ENCODE peak calls at places on chromosome 16, in four cellular contexts. One of them, this sample, is unnamed.

GRCh38 chr16:10728488-10728887 is 15.2 kb upstream of the NUBP1 start:
- DNase-seq in kidney epithelial cell: no peak
- DNase-seq in fibroblast of the aortic adventitia: no peak
- DNase-seq in CD4-positive, alpha-beta T cell: no peak
- DNase-seq in this sample: no peak

GRCh38 chr16:20904507-20905079 is 4.0 kb downstream of the LYRM1 start:
- DNase-seq in kidney epithelial cell: no peak
- DNase-seq in fibroblast of the aortic adventitia: peak
- DNase-seq in CD4-positive, alpha-beta T cell: no peak
- DNase-seq in this sample: no peak

GRCh38 chr16:68607443-68607842 is 37.7 kb upstream of the CDH3 start:
- DNase-seq in kidney epithelial cell: no peak
- DNase-seq in fibroblast of the aortic adventitia: no peak
- DNase-seq in CD4-positive, alpha-beta T cell: no peak
- DNase-seq in this sample: no peak

GRCh38 chr16:86609115-86609514 is 30.8 kb downstream of the FOXL1 start:
- DNase-seq in kidney epithelial cell: peak
- DNase-seq in fibroblast of the aortic adventitia: peak
- DNase-seq in CD4-positive, alpha-beta T cell: no peak
- DNase-seq in this sample: no peak

GRCh38 chr16:71461686-71462648 is at the start of gene ZNF23:
- DNase-seq in kidney epithelial cell: no peak
- DNase-seq in fibroblast of the aortic adventitia: peak
- DNase-seq in CD4-positive, alpha-beta T cell: peak
- DNase-seq in this sample: peak

GRCh38 chr16:66544358-66544757 is 5.6 kb downstream of the TK2 start:
- DNase-seq in kidney epithelial cell: no peak
- DNase-seq in fibroblast of the aortic adventitia: no peak
- DNase-seq in CD4-positive, alpha-beta T cell: no peak
- DNase-seq in this sample: no peak

GRCh38 chr16:56710181-56710737 is 19.7 kb upstream of the NUP93 start:
- DNase-seq in kidney epithelial cell: no peak
- DNase-seq in fibroblast of the aortic adventitia: no peak
- DNase-seq in CD4-positive, alpha-beta T cell: no peak
- DNase-seq in this sample: no peak

GRCh38 chr16:60127196-60127595 is 1393.1 kb upstream of the GOT2 start:
- DNase-seq in kidney epithelial cell: no peak
- DNase-seq in fibroblast of the aortic adventitia: no peak
- DNase-seq in CD4-positive, alpha-beta T cell: no peak
- DNase-seq in this sample: no peak

GRCh38 chr16:55274391-55274790 is 49.6 kb upstream of the IRX6 start:
- DNase-seq in kidney epithelial cell: no peak
- DNase-seq in fibroblast of the aortic adventitia: no peak
- DNase-seq in CD4-positive, alpha-beta T cell: no peak
- DNase-seq in this sample: no peak

GRCh38 chr16:75247249-75247648 is 4.2 kb downstream of the BCAR1 start:
- DNase-seq in kidney epithelial cell: no peak
- DNase-seq in fibroblast of the aortic adventitia: no peak
- DNase-seq in CD4-positive, alpha-beta T cell: no peak
- DNase-seq in this sample: no peak

GRCh38 chr16:22322021-22322471 is 24.8 kb downstream of the POLR3E start:
- DNase-seq in kidney epithelial cell: no peak
- DNase-seq in fibroblast of the aortic adventitia: no peak
- DNase-seq in CD4-positive, alpha-beta T cell: no peak
- DNase-seq in this sample: no peak

GRCh38 chr16:75806487-75806886 is 80.2 kb upstream of the CPHXL start:
- DNase-seq in kidney epithelial cell: no peak
- DNase-seq in fibroblast of the aortic adventitia: no peak
- DNase-seq in CD4-positive, alpha-beta T cell: no peak
- DNase-seq in this sample: no peak

GRCh38 chr16:23694707-23695373 is 16.2 kb downstream of the PLK1 start:
- DNase-seq in kidney epithelial cell: peak
- DNase-seq in fibroblast of the aortic adventitia: peak
- DNase-seq in CD4-positive, alpha-beta T cell: no peak
- DNase-seq in this sample: no peak

GRCh38 chr16:86519649-86520316 is 9.5 kb downstream of the FOXF1 start:
- DNase-seq in kidney epithelial cell: peak
- DNase-seq in fibroblast of the aortic adventitia: peak
- DNase-seq in CD4-positive, alpha-beta T cell: peak
- DNase-seq in this sample: peak

GRCh38 chr16:74480150-74481029 is 59.1 kb upstream of the CLEC18B start:
- DNase-seq in kidney epithelial cell: peak
- DNase-seq in fibroblast of the aortic adventitia: peak
- DNase-seq in CD4-positive, alpha-beta T cell: no peak
- DNase-seq in this sample: no peak

GRCh38 chr16:50303605-50304466 is 37.5 kb downstream of the ADCY7 start:
- DNase-seq in kidney epithelial cell: no peak
- DNase-seq in fibroblast of the aortic adventitia: no peak
- DNase-seq in CD4-positive, alpha-beta T cell: peak
- DNase-seq in this sample: no peak

GRCh38 chr16:48958681-48959080 is 323.0 kb downstream of the CBLN1 start:
- DNase-seq in kidney epithelial cell: no peak
- DNase-seq in fibroblast of the aortic adventitia: no peak
- DNase-seq in CD4-positive, alpha-beta T cell: no peak
- DNase-seq in this sample: no peak

GRCh38 chr16:87608400-87608985 is 6.2 kb downstream of the JPH3 start:
- DNase-seq in kidney epithelial cell: peak
- DNase-seq in fibroblast of the aortic adventitia: peak
- DNase-seq in CD4-positive, alpha-beta T cell: peak
- DNase-seq in this sample: peak

GRCh38 chr16:68434654-68435210 is 13.6 kb downstream of the SMPD3 start:
- DNase-seq in kidney epithelial cell: no peak
- DNase-seq in fibroblast of the aortic adventitia: no peak
- DNase-seq in CD4-positive, alpha-beta T cell: no peak
- DNase-seq in this sample: no peak

GRCh38 chr16:4494746-4495490 is 18.7 kb downstream of the HMOX2 start:
- DNase-seq in kidney epithelial cell: no peak
- DNase-seq in fibroblast of the aortic adventitia: peak
- DNase-seq in CD4-positive, alpha-beta T cell: no peak
- DNase-seq in this sample: no peak

GRCh38 chr16:88561485-88562369 is 8.5 kb upstream of the ZC3H18 start:
- DNase-seq in kidney epithelial cell: no peak
- DNase-seq in fibroblast of the aortic adventitia: peak
- DNase-seq in CD4-positive, alpha-beta T cell: peak
- DNase-seq in this sample: peak

GRCh38 chr16:88500255-88500661 is 47.2 kb downstream of the ZFPM1 start:
- DNase-seq in kidney epithelial cell: no peak
- DNase-seq in fibroblast of the aortic adventitia: no peak
- DNase-seq in CD4-positive, alpha-beta T cell: no peak
- DNase-seq in this sample: no peak

GRCh38 chr16:78098087-78098486 is 1.4 kb upstream of the WWOX start:
- DNase-seq in kidney epithelial cell: no peak
- DNase-seq in fibroblast of the aortic adventitia: no peak
- DNase-seq in CD4-positive, alpha-beta T cell: no peak
- DNase-seq in this sample: no peak

GRCh38 chr16:46947900-46948547 is 25.4 kb downstream of the DNAJA2 start:
- DNase-seq in kidney epithelial cell: no peak
- DNase-seq in fibroblast of the aortic adventitia: peak
- DNase-seq in CD4-positive, alpha-beta T cell: no peak
- DNase-seq in this sample: no peak

This sample was measured in activated gamma-delta T cell treated with anti-CD3 and anti-CD28 coated beads, Interleukin-2, amount 50 U/mL, for 16 hours.